ENCODE peak calls at places on chromosomes 4 and X, in seven cellular contexts. X is GM23248, G is hepatocyte, S is MM.1S, U is PC-3, R is HCT116, E is GM23338. Y is an unnamed sample.

GRCh38 chr4:148808416-148808815 is 366.2 kb upstream of the NR3C2 start:
- DNase-seq in G (no peak), R (no peak), S (no peak), U (no peak), E (no peak), X (no peak), Y (no peak)

GRCh38 chr4:86117781-86118302 is 242.0 kb downstream of the MAPK10 start:
- DNase-seq in X (peak), E (no peak), S (no peak), R (no peak), U (peak), G (peak), Y (no peak)

GRCh38 chr4:43132010-43132582 is 239.6 kb downstream of the GRXCR1 start:
- DNase-seq in R (peak), X (peak), E (peak), S (peak), G (peak), U (peak), Y (peak)

GRCh38 chr4:168830777-168831512 is 179.1 kb downstream of the CBR4 start:
- DNase-seq in U (peak), X (peak), S (no peak), G (no peak), E (no peak), R (no peak), Y (no peak)

GRCh38 chr4:101191302-101192098 is 155.8 kb downstream of the PPP3CA start:
- DNase-seq in G (peak), S (no peak), X (peak), E (peak), R (no peak), U (no peak), Y (peak)

GRCh38 chrX:42920752-42921151 is 142.8 kb upstream of the PPP1R2C start:
- DNase-seq in X (no peak), G (no peak), R (no peak), E (no peak), U (no peak), S (no peak), Y (no peak)

GRCh38 chrX:20455001-20455400 is 188.3 kb upstream of the RPS6KA3 start:
- DNase-seq in S (no peak), E (no peak), X (peak), U (no peak), R (no peak), G (no peak), Y (no peak)

GRCh38 chrX:54452920-54453319 is 12.7 kb downstream of the TSR2 start:
- DNase-seq in G (peak), R (no peak), X (peak), S (no peak), U (peak), E (peak), Y (peak)

GRCh38 chr4:85824166-85824945 is 349.4 kb downstream of the ARHGAP24 start:
- DNase-seq in G (no peak), U (no peak), R (no peak), E (no peak), X (peak), S (no peak), Y (no peak)

GRCh38 chr4:53490161-53490915 is 100.9 kb downstream of the LNX1 start:
- DNase-seq in G (peak), R (no peak), U (no peak), E (no peak), X (peak), S (no peak), Y (no peak)

GRCh38 chrX:132592880-132593279 is 104.0 kb upstream of the MBNL3 start:
- DNase-seq in U (no peak), X (peak), S (peak), G (peak), R (no peak), E (peak), Y (peak)

GRCh38 chr4:25702848-25703247 is 47.2 kb downstream of the SLC34A2 start:
- DNase-seq in E (no peak), R (no peak), G (no peak), X (peak), S (no peak), U (peak), Y (no peak)

GRCh38 chrX:27619975-27620374 is 29.8 kb downstream of the DCAF8L2 start:
- DNase-seq in R (no peak), S (peak), G (peak), E (peak), X (peak), U (peak), Y (peak)

GRCh38 chrX:70470850-70471289 is 26.2 kb downstream of the DLG3 start:
- DNase-seq in S (peak), R (no peak), G (no peak), U (peak), X (no peak), E (no peak), Y (no peak)

GRCh38 chrX:142095816-142096215 is 109.3 kb downstream of the MAGEC2 start:
- DNase-seq in X (no peak), U (no peak), S (no peak), G (peak), E (no peak), R (no peak), Y (no peak)

GRCh38 chrX:1313788-1314187 is 22.8 kb upstream of the IL3RA start:
- DNase-seq in E (no peak), R (no peak), S (no peak), G (no peak), X (no peak), U (no peak), Y (no peak)

GRCh38 chr4:93409035-93409434 is 419.5 kb upstream of the ATOH1 start:
- DNase-seq in U (no peak), R (no peak), E (peak), S (no peak), G (no peak), X (no peak), Y (peak)

GRCh38 chr4:53015681-53016080 is 153.6 kb downstream of the RASL11B start:
- DNase-seq in U (peak), X (peak), G (peak), E (peak), R (peak), S (no peak), Y (peak)

GRCh38 chr4:147865926-147866325 is 134.0 kb downstream of the ARHGAP10 start:
- DNase-seq in U (no peak), G (no peak), S (no peak), R (no peak), X (peak), E (peak), Y (no peak)

GRCh38 chrX:20063153-20063552 is 53.6 kb downstream of the MAP7D2 start:
- DNase-seq in R (no peak), U (no peak), E (no peak), X (no peak), G (no peak), S (no peak), Y (no peak)

GRCh38 chr4:2954358-2955185 is 8.6 kb downstream of the NOP14 start:
- DNase-seq in U (no peak), X (no peak), S (peak), E (peak), G (no peak), R (peak), Y (peak)

GRCh38 chr4:146107587-146107986 is 67.9 kb upstream of the LSM6 start:
- DNase-seq in S (no peak), U (no peak), G (no peak), R (no peak), X (no peak), E (no peak), Y (no peak)

GRCh38 chr4:76611611-76612010 is 176.6 kb downstream of the SHROOM3 start:
- DNase-seq in S (no peak), E (no peak), G (peak), R (no peak), X (peak), U (peak), Y (no peak)

GRCh38 chrX:16628954-16629595 is 20.9 kb upstream of the S100G start:
- DNase-seq in S (no peak), U (no peak), G (no peak), R (no peak), X (no peak), E (peak), Y (peak)

GRCh38 chr4:118981171-118981838 is 92.7 kb downstream of the SYNPO2 start:
- DNase-seq in X (peak), R (no peak), E (peak), S (no peak), G (no peak), U (no peak), Y (peak)

DNA sequence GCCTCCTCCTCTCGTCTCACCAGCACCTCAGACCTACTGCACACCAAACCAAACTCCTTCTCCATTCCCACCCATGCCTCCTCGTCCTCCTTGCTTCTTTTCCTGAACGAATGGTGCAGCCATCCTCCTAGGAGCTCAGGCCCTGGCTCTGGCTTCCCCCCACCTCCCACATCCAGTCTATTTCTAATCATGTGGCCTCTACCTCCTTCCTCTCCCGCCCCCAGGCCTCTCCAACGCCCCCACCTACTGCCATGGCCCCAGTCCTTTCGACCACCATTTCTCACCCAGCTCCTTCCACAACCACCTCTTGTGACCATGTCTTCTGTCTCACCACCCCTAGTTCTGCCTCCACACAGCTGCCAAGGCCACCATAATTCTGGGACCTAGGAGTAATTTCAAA is 127.1 kb downstream of the PJA1 start:
- DNase-seq in X (no peak), S (no peak), E (no peak), G (no peak), U (no peak), R (no peak), Y (no peak)
- H3K4me3 ChIP-seq in X (no peak), S (no peak), E (no peak), G (no peak), U (no peak), R (no peak), Y (no peak)

GRCh38 chrX:104696667-104697066 is 130.7 kb downstream of the IL1RAPL2 start:
- DNase-seq in R (no peak), E (no peak), G (no peak), X (no peak), U (no peak), S (no peak), Y (no peak)
- TF ChIP-seq EZH2phosphoT487 in R (no peak), E (no peak), G (no peak), X (no peak), U (no peak), S (no peak), Y (no peak)

GRCh38 chr4:174211611-174212044 is 71.8 kb downstream of the FBXO8 start:
- DNase-seq in S (no peak), U (no peak), E (no peak), G (no peak), X (no peak), R (no peak), Y (peak)
- TF ChIP-seq EZH2 in S (no peak), U (no peak), E (peak), G (peak), X (no peak), R (no peak), Y (peak)

DNA sequence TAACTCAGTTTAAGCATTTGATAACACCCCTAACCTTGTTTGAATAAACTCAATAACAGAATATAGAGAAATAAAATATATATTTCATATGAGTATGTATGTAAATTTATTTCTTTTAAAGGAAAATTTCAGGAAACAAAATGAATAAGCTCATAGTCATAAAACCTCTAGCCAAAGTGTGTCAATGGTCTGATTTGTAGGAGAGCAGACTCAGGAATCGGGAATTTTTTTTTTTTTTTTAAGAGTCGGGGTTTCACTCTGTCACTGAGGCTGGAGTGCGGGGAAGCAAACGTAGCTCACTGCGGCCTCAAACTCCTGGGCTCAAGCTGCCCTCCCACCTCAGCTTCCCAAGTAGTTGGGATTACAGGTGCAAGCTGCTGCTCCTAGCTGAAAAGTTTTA is 2.4 kb downstream of the PKD2 start:
- DNase-seq in E (no peak), R (no peak), X (peak), U (no peak), G (no peak), S (no peak), Y (peak)
- H3K4me3 ChIP-seq in E (peak), R (no peak), X (peak), U (peak), G (no peak), S (no peak), Y (peak)

DNA sequence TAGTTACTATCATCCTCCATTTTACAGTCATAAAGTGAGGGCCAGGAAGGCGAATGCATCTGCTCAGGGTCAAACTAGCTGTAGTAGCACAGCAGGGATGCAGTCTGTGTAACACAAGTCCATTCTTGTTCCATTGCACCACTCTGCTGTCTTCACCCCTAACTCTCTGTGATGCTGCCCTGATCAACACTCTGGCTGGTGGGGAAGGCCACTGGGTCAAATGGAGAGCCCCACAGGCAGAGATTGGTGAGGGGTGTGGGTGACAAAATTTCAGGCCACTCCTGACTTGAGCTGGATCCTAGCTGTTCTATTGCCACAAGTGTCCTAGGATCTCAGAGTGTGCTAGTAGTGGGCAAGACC is 136.5 kb downstream of the PJA1 start:
- DNase-seq in X (no peak), G (no peak), S (no peak), E (no peak), U (no peak), R (no peak), Y (no peak)
- TF ChIP-seq EZH2phosphoT487 in X (no peak), G (no peak), S (no peak), E (no peak), U (no peak), R (no peak), Y (no peak)